ENCODE peak calls at places on chromosomes 11 and 22, in nine cellular contexts. A is H54; Y is T follicular helper cell; J is T-helper 1 cell; R is NCI-H69; K is SK-N-DZ; Q is ureter; X is ovary; U is activated T-cell treated with anti-CD3 and anti-CD28 coated beads, Interleukin-2, amount 50 U/mL, for 4 hours. T is an unnamed sample.

GRCh38 chr11:61917357-61918109 is at the start of gene RAB3IL1:
- DNase-seq in A (peak), Y (no peak), J (no peak), R (peak), K (no peak), Q (peak), X (peak), U (no peak), T (peak)

GRCh38 chr22:19958083-19959042 is 16.7 kb upstream of the TXNRD2 start:
- DNase-seq in A (no peak), Y (no peak), J (no peak), R (no peak), K (no peak), Q (no peak), X (no peak), U (no peak), T (no peak)

GRCh38 chr11:72781063-72781312 is 12.9 kb downstream of the STARD10 start:
- DNase-seq in A (no peak), Y (no peak), J (no peak), R (peak), K (no peak), Q (peak), X (no peak), U (no peak), T (no peak)

GRCh38 chr11:68118753-68119448 is 2.3 kb downstream of the CHKA start:
- DNase-seq in A (no peak), Y (no peak), J (no peak), R (peak), K (no peak), Q (no peak), X (no peak), U (no peak), T (peak)

GRCh38 chr22:38730411-38730871 is 24.7 kb downstream of the GTPBP1 start:
- DNase-seq in A (no peak), Y (no peak), J (no peak), R (no peak), K (no peak), Q (no peak), X (no peak), U (no peak), T (no peak)

GRCh38 chr11:118921121-118921928 is 4.4 kb downstream of the BCL9L start:
- DNase-seq in A (no peak), Y (no peak), J (no peak), R (peak), K (no peak), Q (peak), X (peak), U (no peak), T (no peak)

GRCh38 chr11:132142554-132142953 is 772.1 kb downstream of the NTM start:
- DNase-seq in A (no peak), Y (no peak), J (no peak), R (peak), K (no peak), Q (no peak), X (no peak), U (no peak), T (no peak)

GRCh38 chr22:48750282-48750681 is 1077.4 kb downstream of the BRD1 start:
- DNase-seq in A (no peak), Y (no peak), J (no peak), R (no peak), K (no peak), Q (peak), X (no peak), U (no peak), T (no peak)

GRCh38 chr11:47964546-47964945 is 15.8 kb upstream of the PTPRJ start:
- DNase-seq in A (no peak), Y (no peak), J (no peak), R (no peak), K (no peak), Q (no peak), X (no peak), U (no peak), T (no peak)

GRCh38 chr11:134207538-134208239 is 16.1 kb downstream of the NCAPD3 start:
- DNase-seq in A (no peak), Y (peak), J (peak), R (peak), K (no peak), Q (no peak), X (no peak), U (peak), T (no peak)

GRCh38 chr11:117180661-117181585 is 2.4 kb downstream of the SIDT2 start:
- DNase-seq in A (no peak), Y (peak), J (peak), R (peak), K (no peak), Q (peak), X (peak), U (peak), T (peak)

GRCh38 chr22:19641254-19641982 is 72.9 kb upstream of the SEPTIN5 start:
- DNase-seq in A (no peak), Y (no peak), J (no peak), R (peak), K (peak), Q (no peak), X (no peak), U (no peak), T (no peak)

GRCh38 chr11:43489869-43490465 is 131.2 kb downstream of the TTC17 start:
- DNase-seq in A (no peak), Y (no peak), J (no peak), R (no peak), K (no peak), Q (no peak), X (no peak), U (no peak), T (no peak)

GRCh38 chr22:49863936-49864335 is 10.3 kb downstream of the ZBED4 start:
- DNase-seq in A (no peak), Y (no peak), J (no peak), R (no peak), K (no peak), Q (no peak), X (no peak), U (no peak), T (no peak)

GRCh38 chr11:69295079-69295994 is 1.4 kb downstream of the MYEOV start:
- DNase-seq in A (no peak), Y (no peak), J (no peak), R (no peak), K (no peak), Q (no peak), X (no peak), U (no peak), T (no peak)

GRCh38 chr22:18987765-18988164 is 51.7 kb upstream of the PRODH start:
- DNase-seq in A (no peak), Y (no peak), J (no peak), R (peak), K (peak), Q (no peak), X (no peak), U (no peak), T (no peak)

GRCh38 chr22:31229402-31230140 is 17.5 kb downstream of the LIMK2 start:
- DNase-seq in A (no peak), Y (no peak), J (no peak), R (peak), K (no peak), Q (peak), X (peak), U (no peak), T (peak)

GRCh38 chr11:86671386-86672006 is 920 bp downstream of the ME3 start:
- DNase-seq in A (no peak), Y (no peak), J (no peak), R (peak), K (peak), Q (peak), X (peak), U (no peak), T (no peak)

GRCh38 chr11:62108017-62108750 is 15.6 kb upstream of the INCENP start:
- DNase-seq in A (no peak), Y (peak), J (peak), R (peak), K (peak), Q (no peak), X (no peak), U (no peak), T (peak)

GRCh38 chr11:86947541-86947940 is 7.7 kb downstream of the FZD4 start:
- DNase-seq in A (no peak), Y (no peak), J (no peak), R (no peak), K (no peak), Q (no peak), X (no peak), U (no peak), T (no peak)

GRCh38 chr22:50516068-50516467 is 8.0 kb downstream of the NCAPH2 start:
- DNase-seq in A (no peak), Y (no peak), J (no peak), R (no peak), K (no peak), Q (no peak), X (no peak), U (no peak), T (no peak)

GRCh38 chr22:49632199-49633009 is 195.3 kb downstream of the BRD1 start:
- DNase-seq in A (no peak), Y (no peak), J (no peak), R (peak), K (peak), Q (peak), X (peak), U (no peak), T (peak)

GRCh38 chr11:62269654-62270278 is at the start of gene SCGB2A2:
- DNase-seq in A (no peak), Y (no peak), J (no peak), R (peak), K (no peak), Q (peak), X (no peak), U (no peak), T (no peak)

GRCh38 chr11:9838961-9839360 is 175.1 kb downstream of the SWAP70 start:
- DNase-seq in A (no peak), Y (no peak), J (no peak), R (peak), K (no peak), Q (no peak), X (no peak), U (no peak), T (no peak)

GRCh38 chr11:130606781-130607511 is 158.5 kb downstream of the ADAMTS15 start:
- DNase-seq in A (no peak), Y (no peak), J (no peak), R (peak), K (no peak), Q (no peak), X (peak), U (no peak), T (no peak)

GRCh38 chr11:117210620-117211019 is 11.4 kb downstream of the TAGLN start:
- DNase-seq in A (no peak), Y (no peak), J (no peak), R (no peak), K (no peak), Q (no peak), X (no peak), U (no peak), T (no peak)

GRCh38 chr11:119993732-119994131 is 144.2 kb downstream of the TRIM29 start:
- DNase-seq in A (no peak), Y (no peak), J (no peak), R (peak), K (no peak), Q (no peak), X (no peak), U (no peak), T (no peak)

GRCh38 chr11:72635931-72636330 is 38.3 kb downstream of the PDE2A start:
- DNase-seq in A (no peak), Y (no peak), J (no peak), R (peak), K (no peak), Q (no peak), X (no peak), U (no peak), T (no peak)

GRCh38 chr11:118415739-118416068 is 14.3 kb downstream of the ATP5MG start:
- DNase-seq in A (no peak), Y (no peak), J (no peak), R (peak), K (peak), Q (peak), X (peak), U (no peak), T (peak)

GRCh38 chr11:74154621-74155281 is 16.1 kb downstream of the C2CD3 start:
- DNase-seq in A (no peak), Y (no peak), J (no peak), R (peak), K (no peak), Q (no peak), X (no peak), U (no peak), T (peak)

GRCh38 chr11:62336949-62337681 is at the start of gene ASRGL1:
- DNase-seq in A (peak), Y (peak), J (peak), R (peak), K (peak), Q (peak), X (peak), U (peak), T (peak)

GRCh38 chr11:3892156-3892555 is 36.7 kb downstream of the STIM1 start:
- DNase-seq in A (no peak), Y (no peak), J (no peak), R (no peak), K (no peak), Q (no peak), X (no peak), U (no peak), T (no peak)

GRCh38 chr11:56799691-56800090 is 51.2 kb upstream of the OR9G4 start:
- DNase-seq in A (no peak), Y (no peak), J (no peak), R (no peak), K (no peak), Q (no peak), X (no peak), U (no peak), T (no peak)

GRCh38 chr11:16402654-16403447 is 46.5 kb upstream of the SOX6 start:
- DNase-seq in A (no peak), Y (no peak), J (no peak), R (no peak), K (no peak), Q (no peak), X (no peak), U (no peak), T (no peak)

GRCh38 chr22:41431656-41432055 is 14.9 kb downstream of the TOB2 start:
- DNase-seq in A (no peak), Y (no peak), J (no peak), R (no peak), K (no peak), Q (no peak), X (no peak), U (no peak), T (no peak)

GRCh38 chr22:29765905-29766631 is 739 bp downstream of the ZMAT5 start:
- DNase-seq in A (no peak), Y (peak), J (no peak), R (peak), K (no peak), Q (no peak), X (peak), U (no peak), T (no peak)

GRCh38 chr11:121968638-121969037 is 147.4 kb downstream of the BLID start:
- DNase-seq in A (no peak), Y (no peak), J (no peak), R (no peak), K (no peak), Q (no peak), X (no peak), U (no peak), T (no peak)

GRCh38 chr11:72838691-72839305 is 24.6 kb downstream of the ATG16L2 start:
- DNase-seq in A (no peak), Y (no peak), J (no peak), R (no peak), K (no peak), Q (no peak), X (no peak), U (no peak), T (no peak)

GRCh38 chr11:27087425-27087824 is 46.8 kb downstream of the BBOX1 start:
- DNase-seq in A (no peak), Y (no peak), J (no peak), R (no peak), K (no peak), Q (no peak), X (no peak), U (no peak), T (no peak)

GRCh38 chr22:37206118-37206840 is 6.0 kb downstream of the SSTR3 start:
- DNase-seq in A (no peak), Y (no peak), J (no peak), R (no peak), K (no peak), Q (no peak), X (no peak), U (no peak), T (no peak)